ENCODE peak calls at places on chromosomes 2 and 18, in eight cellular contexts. S, V, C, U, R, Z, D and G are unnamed samples.

GRCh38 chr2:172415759-172416158 is 11.6 kb upstream of the ITGA6 start:
- DNase-seq in S (no peak), V (no peak), C (no peak), U (no peak), R (no peak), Z (no peak), D (no peak), G (no peak)

GRCh38 chr2:239569401-239570090 is 168.7 kb upstream of the HDAC4 start:
- DNase-seq in S (no peak), V (no peak), C (peak), U (no peak), R (no peak), Z (no peak), D (peak), G (no peak)

GRCh38 chr2:233513953-233514655 is 52.5 kb downstream of the USP40 start:
- DNase-seq in S (peak), V (no peak), C (no peak), U (no peak), R (no peak), Z (no peak), D (no peak), G (no peak)

GRCh38 chr18:31102941-31103340 is 720 bp upstream of the DSC2 start:
- DNase-seq in S (no peak), V (no peak), C (no peak), U (no peak), R (peak), Z (no peak), D (no peak), G (no peak)

GRCh38 chr2:37454851-37455762 is 110.7 kb downstream of the QPCT start:
- DNase-seq in S (no peak), V (no peak), C (no peak), U (no peak), R (peak), Z (peak), D (peak), G (no peak)

GRCh38 chr2:88959480-88960204 is 268.2 kb downstream of the RPIA start:
- DNase-seq in S (no peak), V (no peak), C (no peak), U (no peak), R (no peak), Z (no peak), D (peak), G (no peak)

GRCh38 chr18:46098616-46098933 is 479 bp upstream of the ATP5F1A start:
- DNase-seq in S (no peak), V (no peak), C (no peak), U (no peak), R (no peak), Z (no peak), D (no peak), G (no peak)

GRCh38 chr2:84919885-84920580 is 14.6 kb downstream of the TMSB10 start:
- DNase-seq in S (no peak), V (no peak), C (peak), U (peak), R (peak), Z (peak), D (peak), G (no peak)

GRCh38 chr2:223612501-223612900 is 10.3 kb upstream of the SCG2 start:
- DNase-seq in S (no peak), V (no peak), C (no peak), U (no peak), R (no peak), Z (no peak), D (no peak), G (no peak)

GRCh38 chr18:10404148-10404547 is 50.3 kb upstream of the APCDD1 start:
- DNase-seq in S (no peak), V (no peak), C (no peak), U (no peak), R (peak), Z (no peak), D (no peak), G (no peak)

GRCh38 chr2:25845843-25846505 is 32.3 kb downstream of the ASXL2 start:
- DNase-seq in S (no peak), V (no peak), C (no peak), U (no peak), R (peak), Z (no peak), D (peak), G (no peak)

GRCh38 chr2:88637464-88637863 is 10.2 kb upstream of the EIF2AK3 start:
- DNase-seq in S (no peak), V (no peak), C (peak), U (no peak), R (no peak), Z (no peak), D (no peak), G (no peak)

GRCh38 chr2:119155633-119156032 is 2.9 kb downstream of the C1QL2 start:
- DNase-seq in S (no peak), V (no peak), C (no peak), U (no peak), R (peak), Z (no peak), D (no peak), G (no peak)

GRCh38 chr2:47065343-47065742 is 89.8 kb downstream of the STPG4 start:
- DNase-seq in S (no peak), V (no peak), C (no peak), U (no peak), R (no peak), Z (no peak), D (no peak), G (no peak)

GRCh38 chr2:10301946-10302478 is 692 bp upstream of the HPCAL1 start:
- DNase-seq in S (no peak), V (no peak), C (no peak), U (no peak), R (no peak), Z (no peak), D (no peak), G (no peak)

GRCh38 chr2:207746131-207746530 is 23.6 kb downstream of the FZD5 start:
- DNase-seq in S (peak), V (peak), C (peak), U (peak), R (peak), Z (peak), D (peak), G (peak)

GRCh38 chr2:96760986-96761832 is 507 bp downstream of the CNNM4 start:
- DNase-seq in S (peak), V (no peak), C (no peak), U (no peak), R (peak), Z (no peak), D (peak), G (no peak)

GRCh38 chr2:127615511-127616166 is 30.3 kb upstream of the GPR17 start:
- DNase-seq in S (no peak), V (no peak), C (no peak), U (no peak), R (no peak), Z (no peak), D (no peak), G (no peak)

GRCh38 chr2:63576546-63576945 is 11.7 kb downstream of the WDPCP start:
- DNase-seq in S (no peak), V (no peak), C (no peak), U (no peak), R (no peak), Z (no peak), D (no peak), G (no peak)

GRCh38 chr2:118882693-118883336 is 35.4 kb upstream of the EN1 start:
- DNase-seq in S (peak), V (peak), C (peak), U (peak), R (peak), Z (peak), D (peak), G (peak)

GRCh38 chr2:37851828-37852584 is 73.1 kb upstream of the RMDN2 start:
- DNase-seq in S (no peak), V (peak), C (no peak), U (no peak), R (no peak), Z (no peak), D (no peak), G (peak)

GRCh38 chr2:217797661-217798069 is 205.1 kb downstream of the TNS1 start:
- DNase-seq in S (peak), V (no peak), C (no peak), U (no peak), R (no peak), Z (no peak), D (peak), G (no peak)

GRCh38 chr2:128442053-128442751 is 123.5 kb upstream of the HS6ST1 start:
- DNase-seq in S (no peak), V (no peak), C (no peak), U (no peak), R (peak), Z (no peak), D (no peak), G (no peak)

GRCh38 chr2:65199891-65200290 is 27.7 kb upstream of the ACTR2 start:
- DNase-seq in S (no peak), V (no peak), C (peak), U (no peak), R (no peak), Z (no peak), D (peak), G (no peak)

GRCh38 chr2:31003717-31004116 is 134.5 kb downstream of the GALNT14 start:
- DNase-seq in S (no peak), V (no peak), C (no peak), U (peak), R (no peak), Z (no peak), D (no peak), G (no peak)

GRCh38 chr2:230798769-230799399 is 65.9 kb upstream of the ITM2C start:
- DNase-seq in S (no peak), V (peak), C (peak), U (no peak), R (peak), Z (no peak), D (peak), G (peak)

GRCh38 chr2:210007895-210008294 is 5.5 kb downstream of the RPE start:
- DNase-seq in S (no peak), V (no peak), C (no peak), U (no peak), R (no peak), Z (no peak), D (peak), G (no peak)

GRCh38 chr2:69291004-69291650 is 95.9 kb downstream of the GFPT1 start:
- DNase-seq in S (no peak), V (no peak), C (no peak), U (no peak), R (no peak), Z (no peak), D (peak), G (no peak)

GRCh38 chr2:28355521-28356094 is 37.0 kb upstream of the FOSL2 start:
- DNase-seq in S (peak), V (no peak), C (peak), U (no peak), R (no peak), Z (peak), D (no peak), G (no peak)

GRCh38 chr2:59888015-59888414 is 665.4 kb downstream of the BCL11A start:
- DNase-seq in S (no peak), V (peak), C (no peak), U (no peak), R (peak), Z (no peak), D (no peak), G (peak)

GRCh38 chr2:233448220-233448559 is 93.9 kb downstream of the DGKD start:
- DNase-seq in S (peak), V (no peak), C (no peak), U (no peak), R (peak), Z (no peak), D (no peak), G (no peak)

GRCh38 chr2:240259201-240259923 is 118.9 kb upstream of the OTOS start:
- DNase-seq in S (peak), V (no peak), C (no peak), U (no peak), R (no peak), Z (no peak), D (no peak), G (no peak)

GRCh38 chr2:95730813-95731212 is 139.0 kb downstream of the TRIM43 start:
- DNase-seq in S (no peak), V (no peak), C (peak), U (no peak), R (no peak), Z (no peak), D (peak), G (no peak)